ENCODE peak calls at places on chromosomes 6 and 20, in six cellular contexts. C is AML-193, K is heart right ventricle, S is lower leg skin, W is AG08395, M is GM12864. O is an unnamed sample.
A peak's percentile ranks its signal among the peaks of the same experiment; 100 is the strongest.

GRCh38 chr6:39058471-39059147 is 10.0 kb downstream of the GLP1R start:
- DNase-seq in M (no peak), K (no peak), W (no peak), S (no peak), C (no peak), O (no peak)

GRCh38 chr6:147135211-147135672 is 69.0 kb upstream of the STXBP5 start:
- DNase-seq in K (no peak), M (no peak), C (peak; percentile 100), S (no peak), W (peak; percentile 82), O (no peak)

GRCh38 chr6:35359744-35360348 is 17.5 kb downstream of the PPARD start:
- DNase-seq in S (no peak), K (peak; percentile 38), M (no peak), C (no peak), W (peak; percentile 79), O (peak; percentile 90)

GRCh38 chr6:113160716-113161115 is 696.4 kb upstream of the MARCKS start:
- DNase-seq in S (no peak), C (no peak), W (no peak), M (no peak), K (no peak), O (no peak)

GRCh38 chr6:127090051-127090450 is 28.4 kb upstream of the RSPO3 start:
- DNase-seq in C (no peak), K (no peak), W (no peak), S (no peak), M (no peak), O (no peak)

GRCh38 chr6:139627091-139627490 is 252.6 kb upstream of the CITED2 start:
- DNase-seq in W (no peak), K (no peak), S (no peak), M (no peak), C (no peak), O (no peak)

GRCh38 chr20:59723607-59724456 is 119.5 kb downstream of the PHACTR3 start:
- DNase-seq in K (no peak), C (no peak), S (no peak), W (peak; percentile 70), M (no peak), O (no peak)

GRCh38 chr6:170237999-170238740 is 52.7 kb downstream of the DLL1 start:
- DNase-seq in M (no peak), C (no peak), W (no peak), K (no peak), S (no peak), O (no peak)

GRCh38 chr6:36418558-36418957 is 24.1 kb downstream of the PXT1 start:
- DNase-seq in W (no peak), C (no peak), K (no peak), S (no peak), M (no peak), O (no peak)

GRCh38 chr6:44634321-44634720 is 246.8 kb downstream of the CDC5L start:
- DNase-seq in C (no peak), K (no peak), W (no peak), M (no peak), S (no peak), O (peak; percentile 76)

GRCh38 chr6:132598473-132598872 is 8.9 kb upstream of the TAAR5 start:
- DNase-seq in S (no peak), K (no peak), W (peak; percentile 16), C (peak; percentile 14), M (no peak), O (no peak)

GRCh38 chr20:48932375-48932941 is 10.9 kb downstream of the ARFGEF2 start:
- DNase-seq in S (no peak), K (no peak), M (no peak), C (no peak), W (peak; percentile 70), O (no peak)

GRCh38 chr6:11111769-11112437 is 378 bp upstream of the ERVFRD-1 start:
- DNase-seq in W (no peak), M (no peak), C (no peak), S (no peak), K (no peak), O (no peak)

GRCh38 chr6:3913958-3914337 is 64.8 kb downstream of the FAM50B start:
- DNase-seq in M (no peak), C (no peak), S (no peak), K (no peak), W (no peak), O (no peak)

GRCh38 chr20:36613974-36614373 is 8.4 kb downstream of the RAB5IF start:
- DNase-seq in C (no peak), W (no peak), S (no peak), M (no peak), K (no peak), O (peak; percentile 35)

GRCh38 chr20:50788045-50788867 is 6.6 kb upstream of the BCAS4 start:
- DNase-seq in W (peak; percentile 78), S (no peak), K (no peak), C (no peak), M (no peak), O (peak; percentile 40)

GRCh38 chr6:149234051-149234962 is 83.2 kb upstream of the TAB2 start:
- DNase-seq in M (no peak), S (no peak), K (no peak), W (no peak), C (peak; percentile 36), O (no peak)

GRCh38 chr6:75381878-75382633 is 97.5 kb upstream of the TMEM30A start:
- DNase-seq in W (no peak), K (no peak), M (no peak), S (no peak), C (no peak), O (no peak)

GRCh38 chr6:134557509-134557908 is 239.6 kb upstream of the SGK1 start:
- DNase-seq in S (no peak), C (no peak), W (no peak), K (no peak), M (no peak), O (no peak)

GRCh38 chr6:147205690-147206600 is 1.7 kb downstream of the STXBP5 start:
- DNase-seq in S (no peak), W (peak; percentile 8), M (no peak), C (peak; percentile 46), K (no peak), O (peak; percentile 66)

GRCh38 chr6:47042238-47042843 is at the start of gene ADGRF1:
- DNase-seq in M (no peak), S (no peak), W (no peak), K (no peak), C (no peak), O (peak; percentile 18)

O was measured in G401.